ENCODE peak calls at places on chromosomes 6 and 20, in nine cellular contexts. F, K, T, Z, V, M, S, H and E are unnamed samples.
A peak's percentile ranks its signal among the peaks of the same experiment; 100 is the strongest.

GRCh38 chr6:29975561-29975907 is 33.2 kb downstream of the HLA-A start:
- DNase-seq in F (no peak), K (no peak), T (no peak), Z (no peak), V (no peak), M (no peak), S (no peak), H (peak; percentile 31), E (no peak)

GRCh38 chr6:71545905-71546304 is 257.3 kb downstream of the OGFRL1 start:
- DNase-seq in F (no peak), K (no peak), T (no peak), Z (no peak), V (no peak), M (no peak), S (no peak), H (no peak), E (no peak)

GRCh38 chr20:46767127-46767761 is 57.8 kb downstream of the SLC2A10 start:
- DNase-seq in F (no peak), K (peak; percentile 14), T (peak; percentile 33), Z (peak; percentile 94), V (peak; percentile 36), M (no peak), S (no peak), H (peak; percentile 70), E (peak; percentile 11)

GRCh38 chr6:112802154-112802553 is 455.0 kb downstream of the RFPL4B start:
- DNase-seq in F (no peak), K (no peak), T (peak; percentile 37), Z (no peak), V (peak; percentile 26), M (no peak), S (no peak), H (no peak), E (no peak)

GRCh38 chr20:62655291-62656204 is 13.2 kb downstream of the SLCO4A1 start:
- DNase-seq in F (no peak), K (no peak), T (no peak), Z (no peak), V (no peak), M (no peak), S (no peak), H (no peak), E (no peak)

GRCh38 chr6:148959008-148959407 is 212.2 kb downstream of the UST start:
- DNase-seq in F (no peak), K (no peak), T (no peak), Z (no peak), V (no peak), M (no peak), S (no peak), H (no peak), E (no peak)

GRCh38 chr20:12838261-12838866 is 170.4 kb upstream of the SPTLC3 start:
- DNase-seq in F (no peak), K (no peak), T (no peak), Z (peak; percentile 70), V (no peak), M (no peak), S (no peak), H (peak; percentile 45), E (no peak)

GRCh38 chr6:4084444-4085328 is 5.7 kb upstream of the FAM217A start:
- DNase-seq in F (no peak), K (no peak), T (no peak), Z (no peak), V (no peak), M (no peak), S (no peak), H (no peak), E (no peak)

GRCh38 chr6:64664480-64664879 is 1028.9 kb downstream of the PHF3 start:
- DNase-seq in F (no peak), K (no peak), T (no peak), Z (no peak), V (no peak), M (no peak), S (no peak), H (no peak), E (no peak)

GRCh38 chr20:49540232-49540620 is 27.7 kb downstream of the PTGIS start:
- DNase-seq in F (no peak), K (no peak), T (no peak), Z (no peak), V (no peak), M (no peak), S (no peak), H (no peak), E (no peak)

GRCh38 chr6:46276571-46277142 is 105.9 kb upstream of the ENPP5 start:
- DNase-seq in F (no peak), K (no peak), T (no peak), Z (no peak), V (no peak), M (no peak), S (no peak), H (no peak), E (no peak)